ENCODE peak calls at places on chromosomes 3 and 15, in six cellular contexts. H is HepG2, B is SK-N-SH, C is GM12878, M is HCT116, I is K562. D is an unnamed sample.

GRCh38 chr3:158771018-158771350 is 30.9 kb upstream of the MFSD1 start:
- DNase-seq in C (no peak), M (no peak), B (no peak), H (no peak), I (no peak), D (no peak)

GRCh38 chr3:167941234-167941995 is 154.3 kb downstream of the GOLIM4 start:
- DNase-seq in H (no peak), I (peak; percentile 64), B (no peak), M (no peak), C (no peak), D (no peak)

GRCh38 chr15:41969851-41970431 is 2.4 kb downstream of the EHD4 start:
- DNase-seq in H (no peak), I (no peak), C (peak; percentile 88), B (no peak), M (no peak), D (no peak)

GRCh38 chr3:127707777-127708438 is 35.2 kb downstream of the ABTB1 start:
- DNase-seq in I (no peak), M (no peak), H (no peak), B (no peak), C (no peak), D (no peak)

GRCh38 chr3:127452321-127452821 is 138.2 kb downstream of the TPRA1 start:
- DNase-seq in B (no peak), H (no peak), C (no peak), I (no peak), M (no peak), D (peak; percentile 39)

GRCh38 chr15:80265021-80265420 is 13.0 kb upstream of the CTXND1 start:
- DNase-seq in I (no peak), H (no peak), C (no peak), B (no peak), M (no peak), D (no peak)

GRCh38 chr3:188187055-188187454 is 33.1 kb downstream of the LPP start:
- DNase-seq in B (no peak), M (no peak), H (no peak), C (no peak), I (no peak), D (no peak)

GRCh38 chr3:11498646-11499045 is 145.1 kb downstream of the VGLL4 start:
- DNase-seq in I (no peak), B (no peak), M (no peak), C (no peak), H (peak; percentile 55), D (no peak)

GRCh38 chr3:17885986-17886385 is 143.6 kb upstream of the TBC1D5 start:
- DNase-seq in I (no peak), C (no peak), B (no peak), M (no peak), H (no peak), D (no peak)

GRCh38 chr15:32959077-32959476 is 235.4 kb downstream of the FMN1 start:
- DNase-seq in C (no peak), B (no peak), M (no peak), H (no peak), I (no peak), D (no peak)

GRCh38 chr15:76177491-76178040 is 117.8 kb downstream of the TMEM266 start:
- DNase-seq in M (no peak), B (no peak), C (no peak), H (peak; percentile 20), I (no peak), D (no peak)

GRCh38 chr3:152272771-152273242 is 4.1 kb downstream of the MBNL1 start:
- DNase-seq in C (no peak), H (no peak), M (no peak), I (no peak), B (no peak), D (no peak)

GRCh38 chr15:39344662-39345141 is 236.2 kb upstream of the THBS1 start:
- DNase-seq in B (no peak), H (peak; percentile 48), I (no peak), M (no peak), C (no peak), D (peak; percentile 34)

GRCh38 chr3:28667646-28668376 is 319.2 kb upstream of the AZI2 start:
- DNase-seq in I (peak; percentile 42), H (peak; percentile 46), M (peak; percentile 51), B (peak; percentile 61), C (peak; percentile 61), D (peak; percentile 85)

GRCh38 chr15:63233667-63234419 is 43.6 kb upstream of the APH1B start:
- DNase-seq in I (no peak), C (no peak), H (peak; percentile 33), B (no peak), M (no peak), D (no peak)

GRCh38 chr15:101250331-101250730 is 1.5 kb downstream of the CHSY1 start:
- DNase-seq in I (no peak), B (no peak), M (no peak), C (no peak), H (no peak), D (no peak)

GRCh38 chr3:13040381-13041074 is 32.7 kb downstream of the IQSEC1 start:
- DNase-seq in I (peak; percentile 64), H (no peak), M (no peak), B (peak; percentile 70), C (no peak), D (no peak)

GRCh38 chr3:23698652-23699313 is 107.0 kb upstream of the UBE2E1 start:
- DNase-seq in M (no peak), H (no peak), I (no peak), B (no peak), C (no peak), D (no peak)

GRCh38 chr3:122689587-122689986 is 8.9 kb downstream of the PARP14 start:
- DNase-seq in I (no peak), M (no peak), C (no peak), H (peak; percentile 58), B (no peak), D (no peak)

GRCh38 chr3:192514754-192515660 is 212.3 kb downstream of the FGF12 start:
- DNase-seq in M (no peak), B (peak; percentile 37), I (no peak), H (no peak), C (no peak), D (peak; percentile 93)

GRCh38 chr3:10259798-10260197 is 11.5 kb downstream of the TATDN2 start:
- DNase-seq in M (no peak), H (no peak), B (no peak), I (no peak), C (no peak), D (no peak)

GRCh38 chr3:124813541-124813940 is 73.6 kb downstream of the ITGB5 start:
- DNase-seq in H (no peak), C (no peak), M (no peak), B (no peak), I (no peak), D (no peak)

GRCh38 chr3:18080198-18080689 is 337.8 kb upstream of the TBC1D5 start:
- DNase-seq in H (no peak), M (no peak), I (no peak), B (no peak), C (no peak), D (no peak)

GRCh38 chr15:98667521-98668179 is 19.3 kb downstream of the IGF1R start:
- DNase-seq in M (no peak), I (no peak), H (no peak), C (no peak), B (no peak), D (peak; percentile 59)

GRCh38 chr3:150061288-150062018 is 90.8 kb upstream of the PFN2 start:
- DNase-seq in M (no peak), H (no peak), C (no peak), B (no peak), I (no peak), D (no peak)

GRCh38 chr15:98997755-98998154 is 9.8 kb downstream of the PGPEP1L start:
- DNase-seq in I (no peak), B (no peak), M (no peak), C (no peak), H (no peak), D (no peak)

GRCh38 chr3:146493761-146494160 is 24.4 kb upstream of the PLSCR2 start:
- DNase-seq in M (no peak), B (no peak), I (no peak), C (no peak), H (no peak), D (no peak)

GRCh38 chr15:78727561-78727960 is 83.7 kb downstream of the ADAMTS7 start:
- DNase-seq in M (no peak), B (no peak), C (no peak), I (no peak), H (peak; percentile 40), D (peak; percentile 43)

GRCh38 chr3:86969500-86970189 is 21.3 kb downstream of the VGLL3 start:
- DNase-seq in H (peak; percentile 19), M (peak; percentile 38), C (no peak), B (peak; percentile 42), I (peak; percentile 35), D (peak; percentile 84)

GRCh38 chr15:70754862-70755261 is 8.5 kb downstream of the UACA start:
- DNase-seq in I (no peak), H (no peak), B (no peak), M (no peak), C (no peak), D (no peak)
- TF ChIP-seq CTCF in I (no peak), H (no peak), B (peak; percentile 26), M (no peak), C (no peak), D (no peak)

GRCh38 chr3:56753206-56753605 is 48.5 kb downstream of the ARHGEF3 start:
- DNase-seq in I (no peak), M (no peak), C (peak; percentile 87), H (no peak), B (no peak), D (no peak)
- TF ChIP-seq REST in I (no peak), M (no peak), C (no peak), H (no peak), B (no peak), D (no peak)

DNA sequence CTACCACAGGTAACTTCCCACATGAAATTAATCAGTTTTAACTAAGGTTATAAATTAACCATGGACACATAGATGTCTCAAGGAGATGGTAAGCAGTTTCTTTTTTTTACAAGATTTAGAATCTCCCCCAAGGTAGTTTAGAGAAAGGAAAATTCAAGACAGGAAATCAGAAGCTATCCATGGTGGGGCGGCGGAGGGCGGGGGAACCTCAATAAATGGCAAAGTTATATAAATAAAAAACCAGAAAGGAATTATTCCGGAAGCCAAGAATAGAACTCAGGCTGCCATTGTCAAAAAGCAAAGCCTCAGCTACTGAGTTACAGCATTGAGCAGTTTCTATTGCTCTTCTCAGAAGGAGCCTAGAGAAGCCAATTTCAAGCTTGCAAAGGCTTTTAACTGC is 172.1 kb upstream of the SMAD3 start:
- DNase-seq in C (no peak), M (no peak), B (no peak), I (no peak), H (no peak), D (no peak)
- H2AFZ ChIP-seq in C (no peak overlapping the region), M (no peak overlapping the region), B (no peak overlapping the region), I (peak overlapping the region; percentile 60), H (no peak overlapping the region), D (peak overlapping the region; percentile 76)

DNA sequence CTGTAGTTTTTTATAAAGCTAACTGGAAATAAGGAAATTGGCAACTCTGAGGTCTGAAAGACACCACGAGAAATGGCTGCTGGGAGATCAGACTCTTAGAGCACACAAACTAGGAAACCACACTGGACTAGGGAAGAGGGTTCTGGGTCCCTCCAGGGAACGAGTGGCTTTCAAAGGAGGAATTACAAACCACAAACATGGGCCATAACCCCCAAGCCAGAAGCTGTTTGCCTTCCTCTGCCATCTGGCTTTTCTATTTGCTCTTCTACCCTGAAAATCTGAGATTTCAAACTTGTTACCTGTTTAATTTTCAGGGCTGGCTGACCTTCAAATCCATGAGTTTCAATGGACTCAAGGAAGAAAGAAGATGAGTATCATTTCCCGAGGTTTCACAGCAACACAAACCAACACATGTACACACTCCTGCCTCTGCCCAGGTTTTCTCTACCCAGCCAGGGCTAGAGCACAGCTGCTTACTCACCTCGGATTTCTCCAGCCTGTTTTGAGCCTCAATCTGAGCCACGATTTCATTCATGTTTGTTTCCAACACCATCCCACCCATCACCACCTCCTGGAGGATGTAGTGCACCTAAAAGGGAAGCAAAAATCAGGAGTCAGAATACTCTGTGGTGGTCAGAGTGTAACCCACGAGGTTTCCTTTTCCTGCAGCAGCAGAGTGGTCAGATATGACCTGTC is 22.6 kb upstream of the ANPEP start:
- DNase-seq in M (no peak), H (no peak), I (no peak), C (no peak), B (no peak), D (no peak)
- TF ChIP-seq CTCF in M (no peak), H (no peak), I (no peak), C (no peak), B (no peak), D (no peak)

D was measured in GM23338.